ENCODE peak calls at places on chromosomes 6 and 20, in eight cellular contexts. O, U, N, A, Z, L, W and G are unnamed samples. For H3K4me1 and H3K79me2, the result is how much of the 10 kb centered on the place peaks cover.

GRCh38 chr6:129679250-129679649 is 30.7 kb downstream of the ARHGAP18 start:
- DNase-seq in L (no peak), W (peak), N (no peak), Z (no peak), U (no peak), O (no peak), A (peak), G (no peak)

GRCh38 chr20:56957737-56958553 is 308.5 kb downstream of the BMP7 start:
- DNase-seq in Z (no peak), U (no peak), L (no peak), O (no peak), N (no peak), A (no peak), W (no peak), G (no peak)

GRCh38 chr6:149134531-149134933 is 183.0 kb upstream of the TAB2 start:
- DNase-seq in A (peak), O (no peak), N (no peak), U (no peak), L (no peak), W (peak), Z (no peak), G (no peak)

GRCh38 chr6:151034825-151035781 is 169.6 kb downstream of the MTHFD1L start:
- DNase-seq in L (no peak), A (no peak), O (no peak), W (no peak), Z (no peak), N (no peak), U (no peak), G (no peak)

GRCh38 chr6:41598670-41599014 is 39.6 kb upstream of the MDFI start:
- DNase-seq in Z (no peak), W (no peak), U (no peak), O (no peak), L (no peak), N (no peak), A (no peak), G (no peak)

GRCh38 chr6:24004062-24004461 is 122.0 kb upstream of the NRSN1 start:
- DNase-seq in O (no peak), L (no peak), U (no peak), W (peak), Z (no peak), N (no peak), A (peak), G (no peak)

GRCh38 chr20:17568972-17569471 is 853 bp upstream of the DSTN start:
- DNase-seq in A (peak), W (peak), N (peak), Z (peak), L (peak), O (peak), U (peak), G (no peak)

GRCh38 chr20:19757487-19757972 is 528 bp upstream of the RIN2 start:
- DNase-seq in W (peak), Z (no peak), U (no peak), N (peak), L (no peak), O (peak), A (peak), G (peak)

GRCh38 chr6:37872385-37872768 is 52.9 kb downstream of the ZFAND3 start:
- DNase-seq in Z (no peak), N (no peak), O (no peak), A (no peak), L (no peak), W (no peak), U (no peak), G (no peak)

GRCh38 chr20:52313335-52313963 is 121.9 kb upstream of the ZFP64 start:
- DNase-seq in A (peak), O (peak), Z (peak), N (peak), U (no peak), W (peak), L (no peak), G (no peak)

GRCh38 chr6:151240861-151241642 is 1.3 kb downstream of the AKAP12 start:
- DNase-seq in N (peak), L (no peak), A (peak), O (peak), W (peak), Z (no peak), U (no peak), G (no peak)

GRCh38 chr20:13267231-13267630 is 46.2 kb downstream of the ISM1 start:
- DNase-seq in A (no peak), Z (no peak), O (no peak), W (no peak), U (no peak), N (no peak), L (no peak), G (no peak)

GRCh38 chr6:38997128-38997761 is 51.3 kb upstream of the GLP1R start:
- DNase-seq in W (peak), Z (no peak), O (peak), A (no peak), U (no peak), L (peak), N (peak), G (no peak)

GRCh38 chr6:34090935-34091334 is 55.0 kb downstream of the GRM4 start:
- DNase-seq in U (no peak), Z (no peak), N (no peak), L (no peak), O (no peak), W (no peak), A (no peak), G (no peak)

GRCh38 chr6:159033160-159034049 is 11.4 kb downstream of the TAGAP start:
- DNase-seq in A (no peak), O (no peak), W (no peak), N (no peak), Z (no peak), U (no peak), L (no peak), G (peak)

GRCh38 chr6:170102038-170102437 is 188.8 kb downstream of the DLL1 start:
- DNase-seq in L (no peak), O (peak), U (no peak), A (no peak), Z (no peak), W (no peak), N (no peak), G (no peak)

GRCh38 chr20:52049001-52049731 is 142.4 kb downstream of the ZFP64 start:
- DNase-seq in A (peak), W (no peak), L (no peak), U (no peak), O (peak), Z (no peak), N (no peak), G (no peak)

GRCh38 chr20:52340036-52340634 is 148.6 kb upstream of the ZFP64 start:
- DNase-seq in W (peak), N (no peak), O (no peak), U (no peak), A (peak), L (peak), Z (no peak), G (no peak)

GRCh38 chr6:109034439-109035041 is 60.1 kb downstream of the SESN1 start:
- DNase-seq in U (no peak), L (no peak), W (no peak), A (peak), N (no peak), O (no peak), Z (no peak), G (no peak)

GRCh38 chr20:63118786-63119450 is 97.0 kb downstream of the YTHDF1 start:
- DNase-seq in N (no peak), A (no peak), Z (no peak), L (no peak), W (no peak), U (no peak), O (no peak), G (no peak)

GRCh38 chr20:54090230-54091119 is 20.1 kb upstream of the BCAS1 start:
- DNase-seq in W (no peak), Z (no peak), N (no peak), O (no peak), A (no peak), U (no peak), L (no peak), G (no peak)

DNA sequence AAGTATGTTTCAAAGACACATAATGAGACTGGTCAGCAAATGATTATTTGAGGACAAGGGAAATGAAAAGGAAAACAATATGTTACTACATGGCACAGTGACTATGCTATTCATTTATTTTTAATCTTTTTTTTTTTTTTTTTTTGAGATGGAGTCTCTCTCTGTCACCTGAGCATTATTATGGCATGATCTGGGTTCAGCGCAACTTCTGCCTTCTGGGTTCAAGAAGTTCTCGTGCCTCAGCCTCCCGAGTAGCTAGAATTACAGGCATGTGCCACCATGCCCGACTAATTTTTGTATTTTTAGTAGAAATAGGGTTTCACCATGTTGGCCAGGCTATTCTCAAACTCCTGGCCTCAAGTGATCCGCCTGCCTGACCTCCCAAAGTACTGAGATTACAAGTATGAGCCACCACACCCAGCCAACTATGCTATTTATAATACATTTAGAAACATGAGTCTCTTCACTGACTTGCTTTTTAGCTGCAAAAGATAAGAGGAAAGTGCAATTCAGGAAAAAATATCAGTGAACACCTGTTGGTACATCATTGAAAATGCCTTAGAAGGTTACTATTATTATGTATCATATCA is 3.4 kb downstream of the CALHM4 start:
- DNase-seq in O (no peak), A (no peak), Z (no peak), U (no peak), W (no peak), L (no peak), N (no peak), G (no peak)
- H3K4me1 ChIP-seq in O (under half), A (half or more), Z (under half), U (under half), W (under half), L (under half), N (under half), G (under half)

GRCh38 chr6:138560130-138560850 is 61.0 kb upstream of the NHSL1 start:
- DNase-seq in O (no peak), Z (no peak), W (no peak), U (no peak), N (no peak), L (no peak), A (no peak), G (no peak)

GRCh38 chr6:138557147-138557546 is 57.9 kb upstream of the NHSL1 start:
- DNase-seq in W (no peak), L (no peak), Z (no peak), U (no peak), N (no peak), A (no peak), O (no peak), G (no peak)

GRCh38 chr6:138559153-138559552 is 59.9 kb upstream of the NHSL1 start:
- DNase-seq in O (no peak), A (no peak), N (no peak), L (no peak), U (no peak), Z (no peak), W (no peak), G (no peak)

GRCh38 chr6:138554146-138554545 is 54.9 kb upstream of the NHSL1 start:
- DNase-seq in W (no peak), A (no peak), N (no peak), Z (no peak), U (no peak), L (no peak), O (no peak), G (no peak)

DNA sequence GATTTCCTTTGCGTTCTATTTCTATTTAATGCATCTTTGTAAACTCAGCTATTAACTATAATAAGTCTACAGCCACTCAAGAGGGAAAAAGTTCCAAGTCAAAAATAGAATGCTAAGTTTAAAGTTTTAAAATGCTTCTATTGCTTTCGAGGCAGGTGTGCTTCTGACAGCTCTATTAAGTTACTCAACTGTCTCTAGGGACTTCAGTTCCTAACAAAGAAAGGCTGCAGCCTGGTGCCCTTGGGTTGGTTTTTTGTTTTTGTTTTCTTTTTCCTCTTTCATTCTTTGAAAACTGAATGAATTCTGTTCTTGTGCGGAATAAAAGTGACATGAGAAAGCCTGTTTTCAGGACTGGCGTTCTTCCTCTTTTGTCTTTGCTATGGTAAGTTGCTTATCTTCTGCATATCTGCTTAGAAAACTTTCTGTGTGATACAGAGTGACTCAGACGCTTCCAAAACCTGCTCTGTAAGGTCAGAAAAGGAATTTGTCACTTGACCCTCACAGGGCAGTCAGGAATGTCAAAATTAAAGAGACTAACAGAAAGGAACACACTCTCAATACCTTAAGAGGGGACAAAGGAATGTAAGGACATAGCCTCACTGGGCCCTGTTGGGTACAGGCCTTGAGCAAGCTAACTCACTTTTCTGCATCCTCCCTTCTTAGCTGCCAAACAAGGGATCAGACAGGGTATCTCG is 56.1 kb upstream of the NHSL1 start:
- DNase-seq in Z (no peak), A (no peak), N (peak), W (peak), O (no peak), U (no peak), L (no peak), G (no peak)
- H3K79me2 ChIP-seq in Z (under half), A (under half), N (half or more), W (under half), O (under half), U (half or more), L (under half), G (under half)

GRCh38 chr6:11495565-11496145 is 41.9 kb upstream of the TMEM170B start:
- DNase-seq in Z (no peak), N (no peak), L (no peak), U (no peak), A (no peak), O (no peak), W (peak), G (no peak)
- H2AFZ ChIP-seq in Z (peak), N (peak), L (no peak), U (no peak), A (peak), O (no peak), W (peak), G (no peak)

DNA sequence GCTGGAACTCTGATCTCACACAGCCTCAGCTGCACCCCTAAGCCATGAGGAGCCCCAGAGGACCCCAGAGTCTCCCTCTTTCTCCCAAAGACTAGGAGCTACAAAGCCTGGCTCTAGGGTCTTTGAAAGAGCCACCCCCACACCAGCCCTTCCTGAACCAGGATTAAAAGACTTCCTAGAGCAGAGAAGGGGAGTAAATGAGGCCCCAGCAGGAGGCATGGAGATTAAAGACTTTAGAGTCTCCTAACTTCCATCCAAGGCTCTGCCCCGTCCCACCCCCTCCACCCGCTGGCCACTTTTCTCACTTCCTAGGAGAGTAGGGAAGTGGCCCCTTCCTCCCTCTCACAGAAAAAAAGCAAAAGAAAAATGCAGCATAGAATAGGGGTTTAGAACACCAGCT is 1.7 kb downstream of the PREX1 start:
- DNase-seq in U (no peak), Z (no peak), A (no peak), L (no peak), N (no peak), O (peak), W (no peak), G (no peak)
- H3K4me1 ChIP-seq in U (under half), Z (under half), A (under half), L (under half), N (under half), O (under half), W (half or more), G (under half)

GRCh38 chr6:111865049-111865585 is 8.1 kb downstream of the FYN start:
- DNase-seq in N (no peak), L (no peak), U (no peak), Z (no peak), W (peak), A (peak), O (no peak), G (no peak)
- H3K79me2 ChIP-seq in N (half or more), L (under half), U (under half), Z (under half), W (under half), A (half or more), O (under half), G (under half)

DNA sequence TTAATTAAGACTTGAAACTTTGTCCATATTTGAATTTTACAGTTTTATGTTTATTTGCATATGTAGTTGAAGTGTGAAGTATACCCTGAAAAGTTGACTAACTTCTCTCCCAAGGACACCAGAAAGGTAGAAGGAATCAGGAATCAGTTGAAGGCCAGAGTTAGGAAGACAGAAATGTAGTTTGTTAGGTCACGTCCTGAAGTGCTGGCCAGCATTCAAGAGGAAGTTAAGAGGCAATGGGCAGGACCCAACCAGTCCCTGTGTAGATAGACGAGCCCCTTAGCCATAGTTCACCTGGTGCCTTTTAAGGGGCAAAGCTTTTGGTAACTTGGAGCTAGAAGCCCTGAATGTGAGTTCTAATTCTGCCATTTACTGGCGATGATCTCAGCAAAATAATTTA is 250.4 kb upstream of the KCNQ5 start:
- DNase-seq in W (no peak), A (no peak), O (no peak), L (no peak), Z (no peak), U (no peak), N (no peak), G (no peak)
- H2AFZ ChIP-seq in W (no peak), A (no peak), O (no peak), L (no peak), Z (no peak), U (peak), N (peak), G (no peak)

GRCh38 chr20:25043499-25044260 is 14.3 kb downstream of the ACSS1 start:
- DNase-seq in Z (no peak), W (no peak), U (no peak), O (no peak), L (no peak), N (no peak), A (no peak), G (no peak)

GRCh38 chr20:25046181-25046641 is 11.7 kb downstream of the ACSS1 start:
- DNase-seq in L (no peak), Z (no peak), A (no peak), W (no peak), N (no peak), O (no peak), U (no peak), G (no peak)

GRCh38 chr20:25044261-25044560 is 13.7 kb downstream of the ACSS1 start:
- DNase-seq in A (no peak), O (no peak), U (no peak), N (no peak), L (no peak), W (no peak), Z (no peak), G (no peak)

GRCh38 chr20:25045343-25045712 is 12.6 kb downstream of the ACSS1 start:
- DNase-seq in L (no peak), O (no peak), A (no peak), N (no peak), Z (no peak), W (no peak), U (no peak), G (no peak)

DNA sequence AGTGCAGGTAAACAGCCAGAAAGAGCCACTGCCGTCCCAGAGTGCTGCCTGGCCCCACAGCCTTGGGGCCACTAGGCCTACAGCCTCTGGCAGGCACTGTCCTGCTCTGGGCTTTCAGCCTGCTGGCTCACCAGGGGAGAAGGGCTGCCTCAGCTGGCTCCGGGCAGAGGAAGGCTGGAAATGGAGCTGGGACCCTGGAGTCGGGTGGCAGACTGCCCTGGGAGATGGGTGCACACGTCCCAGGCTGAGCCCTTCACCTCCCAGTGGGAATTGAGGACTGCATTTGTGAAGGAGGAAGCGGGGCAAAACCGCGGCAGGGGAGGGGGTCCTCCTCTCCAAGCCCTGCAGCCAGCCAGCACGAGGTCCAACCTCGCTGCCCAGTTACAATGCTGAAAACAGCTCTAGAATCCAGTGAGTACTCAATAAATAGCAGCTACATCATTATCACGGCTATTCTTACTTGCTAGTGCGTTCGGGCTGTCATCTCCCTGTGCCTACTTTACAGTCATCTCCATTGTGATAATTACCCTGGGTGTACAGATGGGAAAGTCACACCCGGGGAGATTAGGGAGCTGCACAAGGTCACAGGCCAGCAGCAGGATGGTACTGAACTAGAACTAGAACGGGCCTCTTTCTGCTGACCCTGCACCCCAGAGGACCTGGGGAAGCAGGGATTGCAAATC is 13.1 kb downstream of the ACSS1 start:
- DNase-seq in O (no peak), W (no peak), Z (no peak), A (no peak), U (no peak), L (no peak), N (no peak), G (no peak)
- H3K4me1 ChIP-seq in O (under half), W (under half), Z (under half), A (under half), U (under half), L (under half), N (under half), G (under half)

DNA sequence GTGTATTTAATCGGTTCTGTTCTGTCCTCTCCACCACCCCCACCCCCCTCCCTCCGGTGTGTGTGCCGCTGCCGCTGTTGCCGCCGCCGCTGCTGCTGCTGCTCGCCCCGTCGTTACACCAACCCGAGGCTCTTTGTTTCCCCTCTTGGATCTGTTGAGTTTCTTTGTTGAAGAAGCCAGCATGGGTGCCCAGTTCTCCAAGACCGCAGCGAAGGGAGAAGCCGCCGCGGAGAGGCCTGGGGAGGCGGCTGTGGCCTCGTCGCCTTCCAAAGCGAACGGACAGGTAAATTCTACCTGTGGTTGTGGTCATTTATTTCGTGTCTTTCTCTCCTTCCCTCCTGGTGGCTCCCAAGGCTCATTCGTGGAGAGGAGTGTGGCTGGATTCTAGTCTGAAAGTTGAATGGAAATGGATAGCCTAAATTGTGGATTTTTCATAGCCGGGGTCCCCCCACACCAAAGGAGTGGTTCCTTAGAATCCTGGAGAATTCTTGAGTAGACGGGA is 471 bp downstream of the MARCKS start:
- DNase-seq in Z (no peak), N (peak), A (peak), L (peak), U (no peak), O (no peak), W (no peak), G (peak)
- H3K79me2 ChIP-seq in Z (under half), N (half or more), A (half or more), L (under half), U (half or more), O (under half), W (half or more), G (under half)

GRCh38 chr6:95866732-95867131 is 149.0 kb upstream of the FUT9 start:
- DNase-seq in W (peak), O (peak), A (no peak), U (no peak), L (no peak), Z (peak), N (no peak), G (peak)
- H2AFZ ChIP-seq in W (no peak), O (no peak), A (no peak), U (no peak), L (no peak), Z (no peak), N (no peak), G (no peak)